ENCODE peak calls at places on chromosomes 4 and X, in eight cellular contexts. W, B, C, J, L, I, H and E are unnamed samples.

GRCh38 chr4:4995103-4995761 is 24.0 kb downstream of the CYTL1 start:
- DNase-seq in W (no peak), C (no peak), L (peak), I (peak), B (peak), J (peak), H (no peak), E (peak)

GRCh38 chrX:140180585-140180984 is 215.3 kb upstream of the CXorf66 start:
- DNase-seq in W (no peak), I (no peak), L (peak), C (no peak), J (no peak), H (no peak), B (no peak), E (no peak)

GRCh38 chrX:48466696-48467095 is 3.4 kb downstream of the SLC38A5 start:
- DNase-seq in H (no peak), J (no peak), W (no peak), B (no peak), C (no peak), L (no peak), I (peak), E (no peak)

GRCh38 chr4:123232439-123232838 is 164.2 kb upstream of the SPRY1 start:
- DNase-seq in C (no peak), H (no peak), L (peak), J (no peak), W (no peak), I (no peak), B (no peak), E (no peak)

GRCh38 chr4:127313767-127314166 is 319.0 kb upstream of the INTU start:
- DNase-seq in B (no peak), L (no peak), C (no peak), J (no peak), H (no peak), W (no peak), I (no peak), E (no peak)

GRCh38 chr4:51868449-51868847 is 25.5 kb downstream of the DCUN1D4 start:
- DNase-seq in I (no peak), W (no peak), C (no peak), H (no peak), L (no peak), B (no peak), J (no peak), E (no peak)

GRCh38 chr4:182807841-182808548 is 109.2 kb downstream of the DCTD start:
- DNase-seq in B (no peak), C (no peak), J (no peak), W (no peak), H (no peak), L (no peak), I (no peak), E (no peak)

GRCh38 chr4:138242076-138242829 is at the start of gene SLC7A11:
- DNase-seq in B (peak), C (no peak), H (no peak), J (peak), L (peak), I (peak), W (peak), E (peak)

GRCh38 chr4:83250666-83251065 is 33.9 kb downstream of the COQ2 start:
- DNase-seq in I (no peak), B (no peak), H (no peak), C (no peak), L (no peak), J (no peak), W (no peak), E (no peak)

GRCh38 chr4:15451866-15452765 is 17.6 kb upstream of the CC2D2A start:
- DNase-seq in L (peak), C (no peak), W (no peak), I (no peak), H (no peak), B (no peak), J (no peak), E (no peak)

GRCh38 chr4:31175242-31175910 is 455.2 kb downstream of the PCDH7 start:
- DNase-seq in L (no peak), C (no peak), J (no peak), H (no peak), B (no peak), I (no peak), W (no peak), E (no peak)

GRCh38 chr4:135120190-135120589 is 918.6 kb upstream of the PABPC4L start:
- DNase-seq in I (no peak), B (no peak), H (no peak), J (no peak), C (no peak), W (no peak), L (peak), E (no peak)

GRCh38 chr4:37635155-37635554 is 51.0 kb downstream of the RELL1 start:
- DNase-seq in C (no peak), I (no peak), W (no peak), B (no peak), L (no peak), H (no peak), J (no peak), E (no peak)

GRCh38 chr4:168383510-168383909 is 65.0 kb upstream of the DDX60 start:
- DNase-seq in C (no peak), I (no peak), W (no peak), B (no peak), H (no peak), J (no peak), L (no peak), E (no peak)

GRCh38 chr4:138107023-138107422 is 135.1 kb downstream of the SLC7A11 start:
- DNase-seq in B (no peak), I (no peak), C (no peak), J (no peak), L (no peak), W (no peak), H (no peak), E (no peak)

GRCh38 chr4:118811832-118812231 is 24.1 kb downstream of the SEC24D start:
- DNase-seq in C (no peak), I (no peak), L (no peak), W (no peak), B (no peak), H (no peak), J (no peak), E (no peak)

GRCh38 chr4:176340871-176341685 is 21.3 kb downstream of the SPCS3 start:
- DNase-seq in W (no peak), C (no peak), I (no peak), B (no peak), H (no peak), J (no peak), L (peak), E (no peak)

GRCh38 chr4:85737254-85737653 is 262.3 kb downstream of the ARHGAP24 start:
- DNase-seq in C (no peak), B (no peak), H (no peak), L (no peak), J (no peak), I (no peak), W (no peak), E (no peak)

GRCh38 chr4:93152461-93152860 is 676.1 kb upstream of the ATOH1 start:
- DNase-seq in C (no peak), J (no peak), H (no peak), B (no peak), I (no peak), L (no peak), W (no peak), E (no peak)

GRCh38 chr4:88107406-88108107 is 50.9 kb downstream of the ABCG2 start:
- DNase-seq in B (peak), I (no peak), W (no peak), H (no peak), L (peak), C (no peak), J (no peak), E (no peak)

GRCh38 chr4:75555294-75556164 is at the start of gene ODAPH:
- DNase-seq in I (no peak), L (peak), H (no peak), C (no peak), J (no peak), W (no peak), B (no peak), E (no peak)

GRCh38 chr4:77332696-77333270 is 175.8 kb downstream of the CCNG2 start:
- DNase-seq in J (no peak), W (no peak), B (no peak), H (no peak), I (no peak), C (no peak), L (no peak), E (no peak)

GRCh38 chr4:53747401-53747800 is 156.1 kb upstream of the LNX1 start:
- DNase-seq in W (no peak), I (no peak), L (no peak), J (no peak), H (no peak), B (no peak), C (no peak), E (no peak)

GRCh38 chr4:56229947-56230346 is 157.3 kb downstream of the AASDH start:
- DNase-seq in C (no peak), W (no peak), J (no peak), B (no peak), I (no peak), L (no peak), H (no peak), E (no peak)

GRCh38 chrX:103415068-103415467 is 38.7 kb downstream of the BEX3 start:
- DNase-seq in J (no peak), W (no peak), B (no peak), H (no peak), L (no peak), C (no peak), I (no peak), E (no peak)